ENCODE peak calls at places on chromosomes 6 and 20, in nine cellular contexts. A, Q, G, T, C, U, M, J and P are unnamed samples.

GRCh38 chr6:78861509-78861908 is 5.8 kb upstream of the IRAK1BP1 start:
- DNase-seq in A (no peak), Q (no peak), G (no peak), T (no peak), C (no peak), U (no peak), M (no peak), J (no peak), P (no peak)

GRCh38 chr6:70375166-70375565 is 38.1 kb upstream of the FAM135A start:
- DNase-seq in A (no peak), Q (no peak), G (peak), T (no peak), C (no peak), U (no peak), M (peak), J (no peak), P (no peak)

GRCh38 chr6:15065603-15066002 is 180.3 kb upstream of the JARID2 start:
- DNase-seq in A (no peak), Q (no peak), G (no peak), T (no peak), C (no peak), U (no peak), M (peak), J (no peak), P (no peak)

GRCh38 chr20:21901470-21902275 is 196.2 kb downstream of the PAX1 start:
- DNase-seq in A (no peak), Q (peak), G (no peak), T (no peak), C (no peak), U (peak), M (no peak), J (peak), P (no peak)

GRCh38 chr6:143767433-143767832 is 75.7 kb upstream of the LTV1 start:
- DNase-seq in A (no peak), Q (no peak), G (no peak), T (no peak), C (no peak), U (no peak), M (no peak), J (no peak), P (no peak)

GRCh38 chr20:25196701-25197120 is 1.2 kb downstream of the ENTPD6 start:
- DNase-seq in A (no peak), Q (peak), G (no peak), T (no peak), C (no peak), U (no peak), M (peak), J (no peak), P (no peak)

GRCh38 chr6:146887447-146888077 is 288.8 kb downstream of the ADGB start:
- DNase-seq in A (no peak), Q (no peak), G (no peak), T (no peak), C (no peak), U (no peak), M (no peak), J (no peak), P (no peak)

GRCh38 chr6:3379482-3380060 is 77.3 kb downstream of the SLC22A23 start:
- DNase-seq in A (no peak), Q (no peak), G (no peak), T (no peak), C (no peak), U (no peak), M (no peak), J (no peak), P (no peak)

GRCh38 chr6:158047120-158047518 is 65.5 kb downstream of the SYNJ2 start:
- DNase-seq in A (peak), Q (peak), G (no peak), T (no peak), C (no peak), U (peak), M (no peak), J (no peak), P (peak)

GRCh38 chr6:35185302-35185681 is 28.5 kb upstream of the SCUBE3 start:
- DNase-seq in A (no peak), Q (peak), G (no peak), T (no peak), C (no peak), U (peak), M (no peak), J (no peak), P (no peak)

GRCh38 chr6:158488065-158488464 is 71.8 kb upstream of the TMEM181 start:
- DNase-seq in A (no peak), Q (no peak), G (peak), T (no peak), C (no peak), U (no peak), M (peak), J (no peak), P (no peak)

GRCh38 chr6:150236114-150236513 is 93.3 kb downstream of the PPP1R14C start:
- DNase-seq in A (no peak), Q (no peak), G (no peak), T (no peak), C (no peak), U (no peak), M (no peak), J (no peak), P (no peak)

GRCh38 chr20:52481443-52481842 is 289.9 kb upstream of the ZFP64 start:
- DNase-seq in A (no peak), Q (no peak), G (peak), T (no peak), C (no peak), U (no peak), M (no peak), J (no peak), P (no peak)

GRCh38 chr20:63411898-63412631 is 50.9 kb upstream of the CHRNA4 start:
- DNase-seq in A (no peak), Q (no peak), G (no peak), T (no peak), C (no peak), U (no peak), M (no peak), J (no peak), P (no peak)

GRCh38 chr6:108837236-108837971 is 10.8 kb upstream of the ARMC2 start:
- DNase-seq in A (no peak), Q (no peak), G (no peak), T (no peak), C (no peak), U (no peak), M (no peak), J (no peak), P (no peak)

GRCh38 chr20:53691060-53691810 is 97.6 kb upstream of the ZNF217 start:
- DNase-seq in A (no peak), Q (no peak), G (no peak), T (no peak), C (no peak), U (no peak), M (peak), J (no peak), P (no peak)

GRCh38 chr20:3738109-3739053 is 5.9 kb downstream of the HSPA12B start:
- DNase-seq in A (no peak), Q (no peak), G (no peak), T (no peak), C (no peak), U (no peak), M (no peak), J (no peak), P (no peak)

GRCh38 chr20:45827030-45827652 is at the start of gene TNNC2:
- DNase-seq in A (no peak), Q (no peak), G (no peak), T (no peak), C (no peak), U (no peak), M (no peak), J (no peak), P (peak)

GRCh38 chr6:10874207-10874606 is 7.6 kb downstream of the GCM2 start:
- DNase-seq in A (no peak), Q (no peak), G (no peak), T (no peak), C (no peak), U (no peak), M (no peak), J (no peak), P (no peak)

GRCh38 chr6:139531148-139531547 is 156.7 kb upstream of the CITED2 start:
- DNase-seq in A (peak), Q (peak), G (peak), T (no peak), C (no peak), U (no peak), M (peak), J (no peak), P (no peak)

GRCh38 chr20:19922716-19923115 is 94.4 kb upstream of the NAA20 start:
- DNase-seq in A (no peak), Q (no peak), G (no peak), T (no peak), C (no peak), U (peak), M (no peak), J (no peak), P (no peak)